ENCODE peak calls at places on chromosomes 6 and 20, in seven cellular contexts. O is IMR-90, U is sigmoid colon, Y is K562, P is NB4, J is tibial nerve, K is suprapubic skin. Z is an unnamed sample.

GRCh38 chr6:40573221-40573620 is 13.9 kb downstream of the LRFN2 start:
- DNase-seq in O (no peak), U (no peak), Y (no peak), P (no peak), J (no peak), K (no peak), Z (no peak)

GRCh38 chr20:61746781-61747180 is 318.9 kb downstream of the TAF4 start:
- DNase-seq in O (no peak), U (no peak), Y (no peak), P (no peak), J (no peak), K (no peak), Z (no peak)

GRCh38 chr6:165855856-165856255 is 192.8 kb upstream of the PDE10A start:
- DNase-seq in O (no peak), U (no peak), Y (no peak), P (no peak), J (no peak), K (no peak), Z (no peak)

GRCh38 chr6:52603000-52603795 is 26.3 kb upstream of the TRAM2 start:
- DNase-seq in O (peak), U (no peak), Y (no peak), P (peak), J (no peak), K (no peak), Z (peak)

GRCh38 chr6:112205521-112206458 is 48.6 kb downstream of the LAMA4 start:
- DNase-seq in O (peak), U (no peak), Y (no peak), P (no peak), J (no peak), K (no peak), Z (no peak)

GRCh38 chr6:146028250-146028789 is 542 bp upstream of the GRM1 start:
- DNase-seq in O (peak), U (no peak), Y (peak), P (peak), J (peak), K (no peak), Z (no peak)

GRCh38 chr20:14521436-14521835 is 184.0 kb upstream of the FLRT3 start:
- DNase-seq in O (peak), U (no peak), Y (no peak), P (no peak), J (no peak), K (no peak), Z (no peak)

GRCh38 chr6:37354526-37355384 is 972 bp downstream of the RNF8 start:
- DNase-seq in O (peak), U (peak), Y (peak), P (peak), J (no peak), K (peak), Z (peak)

GRCh38 chr6:135481786-135482369 is 15.7 kb downstream of the AHI1 start:
- DNase-seq in O (peak), U (no peak), Y (no peak), P (no peak), J (no peak), K (no peak), Z (no peak)

GRCh38 chr6:52518279-52518944 is 58.4 kb downstream of the TRAM2 start:
- DNase-seq in O (no peak), U (no peak), Y (no peak), P (no peak), J (no peak), K (no peak), Z (no peak)

GRCh38 chr20:40148886-40149285 is 540.1 kb downstream of the MAFB start:
- DNase-seq in O (no peak), U (no peak), Y (no peak), P (no peak), J (no peak), K (no peak), Z (no peak)

GRCh38 chr20:7285918-7286556 is 518.6 kb downstream of the BMP2 start:
- DNase-seq in O (peak), U (peak), Y (peak), P (peak), J (peak), K (peak), Z (peak)

GRCh38 chr6:33209856-33210255 is 1.6 kb downstream of the RING1 start:
- DNase-seq in O (no peak), U (no peak), Y (no peak), P (no peak), J (no peak), K (peak), Z (no peak)

GRCh38 chr6:93848011-93848620 is 428.8 kb upstream of the EPHA7 start:
- DNase-seq in O (no peak), U (no peak), Y (no peak), P (no peak), J (no peak), K (no peak), Z (no peak)

GRCh38 chr6:37538107-37538506 is 38.4 kb upstream of the CCDC167 start:
- DNase-seq in O (no peak), U (no peak), Y (peak), P (peak), J (no peak), K (no peak), Z (peak)

GRCh38 chr20:34334654-34335407 is 28.2 kb upstream of the ITCH start:
- DNase-seq in O (no peak), U (peak), Y (no peak), P (no peak), J (no peak), K (no peak), Z (no peak)

GRCh38 chr6:130322673-130323268 is 43.0 kb upstream of the TMEM200A start:
- DNase-seq in O (peak), U (no peak), Y (peak), P (peak), J (peak), K (no peak), Z (no peak)

GRCh38 chr20:59812286-59813125 is 120.9 kb downstream of the SYCP2 start:
- DNase-seq in O (no peak), U (no peak), Y (no peak), P (no peak), J (peak), K (peak), Z (no peak)

GRCh38 chr6:135299256-135299655 is 118.1 kb downstream of the MYB start:
- DNase-seq in O (peak), U (no peak), Y (peak), P (peak), J (no peak), K (no peak), Z (peak)

GRCh38 chr6:163438940-163439335 is 24.4 kb downstream of the QKI start:
- DNase-seq in O (no peak), U (no peak), Y (peak), P (peak), J (peak), K (peak), Z (no peak)

GRCh38 chr6:108027594-108027993 is 46.9 kb downstream of the OSTM1 start:
- DNase-seq in O (peak), U (no peak), Y (no peak), P (no peak), J (no peak), K (no peak), Z (no peak)

GRCh38 chr6:111942561-111942960 is 69.3 kb upstream of the FYN start:
- DNase-seq in O (no peak), U (no peak), Y (no peak), P (no peak), J (no peak), K (no peak), Z (no peak)

GRCh38 chr6:153032255-153032882 is 29.9 kb upstream of the MTRF1L start:
- DNase-seq in O (peak), U (no peak), Y (no peak), P (peak), J (no peak), K (no peak), Z (no peak)

GRCh38 chr6:122007366-122007765 is 392.1 kb upstream of the HSF2 start:
- DNase-seq in O (peak), U (no peak), Y (no peak), P (no peak), J (no peak), K (no peak), Z (no peak)

GRCh38 chr6:126821706-126822105 is 296.8 kb upstream of the RSPO3 start:
- DNase-seq in O (no peak), U (no peak), Y (no peak), P (no peak), J (no peak), K (no peak), Z (no peak)

GRCh38 chr20:20076297-20077065 is 24.1 kb downstream of the CFAP61 start:
- DNase-seq in O (peak), U (no peak), Y (no peak), P (peak), J (no peak), K (peak), Z (peak)
- TF ChIP-seq POLR2A in O (no peak), U (no peak), Y (no peak), P (no peak), J (no peak), K (no peak), Z (no peak)

GRCh38 chr6:29722773-29723665 is at the start of gene HLA-F:
- DNase-seq in O (peak), U (peak), Y (no peak), P (no peak), J (peak), K (peak), Z (peak)
- TF ChIP-seq POLR2A in O (no peak), U (no peak), Y (no peak), P (no peak), J (peak), K (no peak), Z (no peak)

DNA sequence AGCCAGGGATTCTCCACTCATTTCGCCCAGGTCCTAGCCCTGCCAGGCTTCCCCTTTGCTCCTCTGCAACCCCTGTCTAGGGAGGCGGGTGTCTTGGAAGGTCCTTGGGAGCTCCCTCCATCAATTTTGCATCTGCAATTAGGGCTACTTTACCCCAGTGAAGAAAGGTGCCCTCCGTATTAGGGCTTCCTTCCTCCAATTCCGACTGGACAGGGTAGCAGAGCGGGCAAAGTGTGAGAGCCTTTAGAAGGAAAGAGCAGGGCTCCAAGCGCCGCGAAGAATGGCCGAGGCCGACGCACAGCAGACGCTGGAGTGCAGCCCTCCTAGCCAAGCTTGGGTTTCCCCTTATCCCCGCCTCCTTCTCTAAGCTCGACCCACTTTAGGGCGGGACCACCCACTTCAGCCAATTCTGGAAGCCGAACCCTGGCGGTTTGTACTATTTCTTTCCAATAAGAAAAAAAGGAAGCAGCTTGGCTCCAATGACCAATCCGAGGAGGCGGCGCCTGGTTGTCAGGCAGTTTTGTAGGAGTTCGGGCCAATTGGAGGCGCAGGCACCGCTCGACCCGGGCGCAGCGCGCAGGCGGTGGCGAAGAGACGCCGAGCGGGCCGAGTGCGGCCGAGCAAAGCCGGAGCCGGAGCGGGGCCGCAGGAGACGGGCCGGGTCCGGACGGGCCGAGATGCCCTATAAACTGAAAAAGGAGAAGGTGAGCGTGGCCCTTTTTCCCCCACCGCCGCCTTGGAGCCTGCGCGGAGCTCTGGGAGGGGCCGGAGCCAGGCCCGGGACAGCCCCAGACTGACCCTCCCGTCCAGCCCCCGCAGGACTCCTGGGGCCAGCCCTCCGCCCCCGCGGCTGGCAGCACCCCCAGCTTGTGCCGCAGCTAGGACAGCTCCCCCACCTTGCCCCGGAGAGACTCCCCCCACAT is at the start of gene PPP2R5D:
- DNase-seq in O (peak), U (peak), Y (peak), P (peak), J (peak), K (peak), Z (peak)
- TF ChIP-seq POLR2A in O (peak), U (peak), Y (peak), P (peak), J (peak), K (no peak), Z (peak)

GRCh38 chr20:44412402-44413144 is 57.1 kb downstream of the HNF4A start:
- DNase-seq in O (no peak), U (no peak), Y (no peak), P (no peak), J (no peak), K (no peak), Z (no peak)
- TF ChIP-seq POLR2A in O (no peak), U (no peak), Y (no peak), P (no peak), J (no peak), K (no peak), Z (no peak)

GRCh38 chr20:10398834-10399369 is 35.1 kb downstream of the MKKS start:
- DNase-seq in O (no peak), U (no peak), Y (no peak), P (no peak), J (no peak), K (no peak), Z (no peak)

GRCh38 chr20:10408427-10408826 is 25.6 kb downstream of the MKKS start:
- DNase-seq in O (no peak), U (no peak), Y (no peak), P (no peak), J (no peak), K (no peak), Z (no peak)

GRCh38 chr20:10404023-10404628 is 29.9 kb downstream of the MKKS start:
- DNase-seq in O (no peak), U (no peak), Y (no peak), P (peak), J (no peak), K (no peak), Z (no peak)

GRCh38 chr20:10404959-10405530 is 29.0 kb downstream of the MKKS start:
- DNase-seq in O (no peak), U (no peak), Y (no peak), P (no peak), J (no peak), K (no peak), Z (no peak)

GRCh38 chr20:10402938-10403593 is 31.0 kb downstream of the MKKS start:
- DNase-seq in O (peak), U (no peak), Y (no peak), P (peak), J (no peak), K (no peak), Z (no peak)
- TF ChIP-seq POLR2A in O (no peak), U (no peak), Y (no peak), P (no peak), J (no peak), K (no peak), Z (no peak)

GRCh38 chr6:89828988-89829590 is 591 bp upstream of the CASP8AP2 start:
- DNase-seq in O (no peak), U (peak), Y (no peak), P (peak), J (no peak), K (no peak), Z (no peak)
- TF ChIP-seq POLR2A in O (no peak), U (no peak), Y (peak), P (peak), J (no peak), K (no peak), Z (peak)

GRCh38 chr6:138161434-138162103 is at the start of gene ARFGEF3:
- DNase-seq in O (peak), U (no peak), Y (peak), P (peak), J (no peak), K (peak), Z (peak)
- TF ChIP-seq POLR2A in O (no peak), U (no peak), Y (no peak), P (no peak), J (no peak), K (no peak), Z (no peak)